ENCODE peak calls at places on chromosome 22, in five cellular contexts. A, U, L, D and V are unnamed samples.

GRCh38 chr22:17562906-17563870 is at the start of gene SLC25A18:
- DNase-seq in D (peak; percentile 90), A (no peak), L (peak; percentile 81), U (no peak), V (no peak)

GRCh38 chr22:26576026-26576680 is 13.8 kb downstream of the TPST2 start:
- DNase-seq in U (no peak), L (no peak), A (no peak), D (no peak), V (no peak)

GRCh38 chr22:29555065-29555644 is 1.6 kb upstream of the THOC5 start:
- DNase-seq in L (peak; percentile 84), U (no peak), A (no peak), D (no peak), V (no peak)

GRCh38 chr22:50399751-50400331 is 56.7 kb downstream of the PPP6R2 start:
- DNase-seq in L (no peak), D (no peak), U (no peak), A (peak; percentile 33), V (no peak)

GRCh38 chr22:41397143-41397811 is 15.5 kb downstream of the TEF start:
- DNase-seq in A (no peak), U (no peak), D (no peak), L (peak; percentile 91), V (no peak)

GRCh38 chr22:48153726-48154125 is 1391.3 kb downstream of the TBC1D22A start:
- DNase-seq in A (no peak), L (no peak), D (no peak), U (no peak), V (no peak)

GRCh38 chr22:26702906-26703830 is 45.8 kb downstream of the MIAT start:
- DNase-seq in U (no peak), D (no peak), A (no peak), L (no peak), V (no peak)

GRCh38 chr22:46001426-46002106 is 24.6 kb upstream of the WNT7B start:
- DNase-seq in L (peak; percentile 56), D (peak; percentile 65), U (peak; percentile 35), A (no peak), V (no peak)

GRCh38 chr22:24189249-24190158 is 8.2 kb downstream of the SUSD2 start:
- DNase-seq in L (peak; percentile 79), D (peak; percentile 87), U (peak; percentile 10), A (peak; percentile 65), V (no peak)

GRCh38 chr22:21074092-21074715 is 28.5 kb downstream of the LRRC74B start:
- DNase-seq in L (no peak), D (no peak), U (no peak), A (no peak), V (no peak)

GRCh38 chr22:46351767-46352166 is 16.3 kb downstream of the TRMU start:
- DNase-seq in D (no peak), L (no peak), U (no peak), A (no peak), V (no peak)